ENCODE peak calls at places on chromosomes 1 and 21, in eight cellular contexts. One of them, this sample, is unnamed.

GRCh38 chr1:32957017-32957416 is 7.6 kb downstream of the RNF19B start:
- ATAC-seq in naive B cell: no peak
- ATAC-seq in A549: no peak
- ATAC-seq in psoas muscle: no peak
- ATAC-seq in stimulated activated naive CD8-positive, alpha-beta T cell treated with anti-CD3 and anti-CD28 coated beads, Interleukin-15, Interleukin-2, amounts not matched to agents 100 U/mL and 50 U/mL, for 24 hours: no peak
- ATAC-seq in stimulated activated effector memory CD8-positive, alpha-beta T cell treated with anti-CD3 and anti-CD28 coated beads, Interleukin-12 subunit alpha, Interleukin-12 subunit beta, amount 100 ng/mL, for 72 hours: no peak
- ATAC-seq in activated naive CD8-positive, alpha-beta T cell treated with anti-CD3 and anti-CD28 coated beads, Interleukin-2, amount 10 ng/mL, durations not matched to agents 7 days and 5 days: no peak
- ATAC-seq in T-cell: no peak
- ATAC-seq in this sample: no peak

GRCh38 chr1:204837440-204838084 is 33.1 kb upstream of the NFASC start:
- ATAC-seq in stimulated activated naive CD8-positive, alpha-beta T cell treated with anti-CD3 and anti-CD28 coated beads, Interleukin-15, Interleukin-2, amounts not matched to agents 100 U/mL and 50 U/mL, for 24 hours: no peak
- ATAC-seq in naive B cell: no peak
- ATAC-seq in stimulated activated effector memory CD8-positive, alpha-beta T cell treated with anti-CD3 and anti-CD28 coated beads, Interleukin-12 subunit alpha, Interleukin-12 subunit beta, amount 100 ng/mL, for 72 hours: no peak
- ATAC-seq in psoas muscle: no peak
- ATAC-seq in T-cell: no peak
- ATAC-seq in activated naive CD8-positive, alpha-beta T cell treated with anti-CD3 and anti-CD28 coated beads, Interleukin-2, amount 10 ng/mL, durations not matched to agents 7 days and 5 days: no peak
- ATAC-seq in A549: peak
- ATAC-seq in this sample: peak

GRCh38 chr1:220962031-220962751 is 82.9 kb downstream of the HLX start:
- ATAC-seq in activated naive CD8-positive, alpha-beta T cell treated with anti-CD3 and anti-CD28 coated beads, Interleukin-2, amount 10 ng/mL, durations not matched to agents 7 days and 5 days: no peak
- ATAC-seq in stimulated activated effector memory CD8-positive, alpha-beta T cell treated with anti-CD3 and anti-CD28 coated beads, Interleukin-12 subunit alpha, Interleukin-12 subunit beta, amount 100 ng/mL, for 72 hours: no peak
- ATAC-seq in T-cell: no peak
- ATAC-seq in stimulated activated naive CD8-positive, alpha-beta T cell treated with anti-CD3 and anti-CD28 coated beads, Interleukin-15, Interleukin-2, amounts not matched to agents 100 U/mL and 50 U/mL, for 24 hours: no peak
- ATAC-seq in psoas muscle: peak
- ATAC-seq in naive B cell: no peak
- ATAC-seq in A549: peak
- ATAC-seq in this sample: no peak

GRCh38 chr1:18931731-18932130 is 24.7 kb downstream of the IFFO2 start:
- ATAC-seq in activated naive CD8-positive, alpha-beta T cell treated with anti-CD3 and anti-CD28 coated beads, Interleukin-2, amount 10 ng/mL, durations not matched to agents 7 days and 5 days: no peak
- ATAC-seq in stimulated activated naive CD8-positive, alpha-beta T cell treated with anti-CD3 and anti-CD28 coated beads, Interleukin-15, Interleukin-2, amounts not matched to agents 100 U/mL and 50 U/mL, for 24 hours: no peak
- ATAC-seq in naive B cell: no peak
- ATAC-seq in psoas muscle: no peak
- ATAC-seq in A549: no peak
- ATAC-seq in stimulated activated effector memory CD8-positive, alpha-beta T cell treated with anti-CD3 and anti-CD28 coated beads, Interleukin-12 subunit alpha, Interleukin-12 subunit beta, amount 100 ng/mL, for 72 hours: no peak
- ATAC-seq in T-cell: no peak
- ATAC-seq in this sample: no peak

GRCh38 chr1:234997201-234998173 is 131.2 kb downstream of the TOMM20 start:
- ATAC-seq in stimulated activated effector memory CD8-positive, alpha-beta T cell treated with anti-CD3 and anti-CD28 coated beads, Interleukin-12 subunit alpha, Interleukin-12 subunit beta, amount 100 ng/mL, for 72 hours: no peak
- ATAC-seq in stimulated activated naive CD8-positive, alpha-beta T cell treated with anti-CD3 and anti-CD28 coated beads, Interleukin-15, Interleukin-2, amounts not matched to agents 100 U/mL and 50 U/mL, for 24 hours: no peak
- ATAC-seq in A549: peak
- ATAC-seq in activated naive CD8-positive, alpha-beta T cell treated with anti-CD3 and anti-CD28 coated beads, Interleukin-2, amount 10 ng/mL, durations not matched to agents 7 days and 5 days: no peak
- ATAC-seq in psoas muscle: peak
- ATAC-seq in naive B cell: no peak
- ATAC-seq in T-cell: no peak
- ATAC-seq in this sample: peak

GRCh38 chr1:20318971-20319370 is 28.3 kb downstream of the VWA5B1 start:
- ATAC-seq in psoas muscle: no peak
- ATAC-seq in activated naive CD8-positive, alpha-beta T cell treated with anti-CD3 and anti-CD28 coated beads, Interleukin-2, amount 10 ng/mL, durations not matched to agents 7 days and 5 days: no peak
- ATAC-seq in A549: no peak
- ATAC-seq in stimulated activated naive CD8-positive, alpha-beta T cell treated with anti-CD3 and anti-CD28 coated beads, Interleukin-15, Interleukin-2, amounts not matched to agents 100 U/mL and 50 U/mL, for 24 hours: no peak
- ATAC-seq in T-cell: no peak
- ATAC-seq in naive B cell: no peak
- ATAC-seq in stimulated activated effector memory CD8-positive, alpha-beta T cell treated with anti-CD3 and anti-CD28 coated beads, Interleukin-12 subunit alpha, Interleukin-12 subunit beta, amount 100 ng/mL, for 72 hours: no peak
- ATAC-seq in this sample: no peak

GRCh38 chr1:174875306-174875705 is 124.4 kb upstream of the CACYBP start:
- ATAC-seq in stimulated activated naive CD8-positive, alpha-beta T cell treated with anti-CD3 and anti-CD28 coated beads, Interleukin-15, Interleukin-2, amounts not matched to agents 100 U/mL and 50 U/mL, for 24 hours: no peak
- ATAC-seq in A549: no peak
- ATAC-seq in T-cell: no peak
- ATAC-seq in naive B cell: no peak
- ATAC-seq in activated naive CD8-positive, alpha-beta T cell treated with anti-CD3 and anti-CD28 coated beads, Interleukin-2, amount 10 ng/mL, durations not matched to agents 7 days and 5 days: no peak
- ATAC-seq in psoas muscle: no peak
- ATAC-seq in stimulated activated effector memory CD8-positive, alpha-beta T cell treated with anti-CD3 and anti-CD28 coated beads, Interleukin-12 subunit alpha, Interleukin-12 subunit beta, amount 100 ng/mL, for 72 hours: no peak
- ATAC-seq in this sample: peak

GRCh38 chr21:32392299-32392879 is 423 bp downstream of the URB1 start:
- ATAC-seq in stimulated activated naive CD8-positive, alpha-beta T cell treated with anti-CD3 and anti-CD28 coated beads, Interleukin-15, Interleukin-2, amounts not matched to agents 100 U/mL and 50 U/mL, for 24 hours: no peak
- ATAC-seq in A549: peak
- ATAC-seq in psoas muscle: peak
- ATAC-seq in T-cell: no peak
- ATAC-seq in stimulated activated effector memory CD8-positive, alpha-beta T cell treated with anti-CD3 and anti-CD28 coated beads, Interleukin-12 subunit alpha, Interleukin-12 subunit beta, amount 100 ng/mL, for 72 hours: peak
- ATAC-seq in activated naive CD8-positive, alpha-beta T cell treated with anti-CD3 and anti-CD28 coated beads, Interleukin-2, amount 10 ng/mL, durations not matched to agents 7 days and 5 days: peak
- ATAC-seq in naive B cell: peak
- ATAC-seq in this sample: peak

GRCh38 chr1:216686860-216687545 is 36.2 kb downstream of the ESRRG start:
- ATAC-seq in psoas muscle: no peak
- ATAC-seq in T-cell: no peak
- ATAC-seq in stimulated activated effector memory CD8-positive, alpha-beta T cell treated with anti-CD3 and anti-CD28 coated beads, Interleukin-12 subunit alpha, Interleukin-12 subunit beta, amount 100 ng/mL, for 72 hours: no peak
- ATAC-seq in naive B cell: no peak
- ATAC-seq in activated naive CD8-positive, alpha-beta T cell treated with anti-CD3 and anti-CD28 coated beads, Interleukin-2, amount 10 ng/mL, durations not matched to agents 7 days and 5 days: no peak
- ATAC-seq in stimulated activated naive CD8-positive, alpha-beta T cell treated with anti-CD3 and anti-CD28 coated beads, Interleukin-15, Interleukin-2, amounts not matched to agents 100 U/mL and 50 U/mL, for 24 hours: no peak
- ATAC-seq in A549: no peak
- ATAC-seq in this sample: no peak

GRCh38 chr1:160971618-160972056 is 17.0 kb upstream of the ITLN2 start:
- ATAC-seq in psoas muscle: no peak
- ATAC-seq in T-cell: no peak
- ATAC-seq in stimulated activated effector memory CD8-positive, alpha-beta T cell treated with anti-CD3 and anti-CD28 coated beads, Interleukin-12 subunit alpha, Interleukin-12 subunit beta, amount 100 ng/mL, for 72 hours: peak
- ATAC-seq in naive B cell: no peak
- ATAC-seq in stimulated activated naive CD8-positive, alpha-beta T cell treated with anti-CD3 and anti-CD28 coated beads, Interleukin-15, Interleukin-2, amounts not matched to agents 100 U/mL and 50 U/mL, for 24 hours: peak
- ATAC-seq in activated naive CD8-positive, alpha-beta T cell treated with anti-CD3 and anti-CD28 coated beads, Interleukin-2, amount 10 ng/mL, durations not matched to agents 7 days and 5 days: peak
- ATAC-seq in A549: no peak
- ATAC-seq in this sample: peak

GRCh38 chr1:201275266-201275666 is 8.0 kb upstream of the PKP1 start:
- ATAC-seq in stimulated activated naive CD8-positive, alpha-beta T cell treated with anti-CD3 and anti-CD28 coated beads, Interleukin-15, Interleukin-2, amounts not matched to agents 100 U/mL and 50 U/mL, for 24 hours: peak
- ATAC-seq in stimulated activated effector memory CD8-positive, alpha-beta T cell treated with anti-CD3 and anti-CD28 coated beads, Interleukin-12 subunit alpha, Interleukin-12 subunit beta, amount 100 ng/mL, for 72 hours: no peak
- ATAC-seq in psoas muscle: peak
- ATAC-seq in T-cell: no peak
- ATAC-seq in naive B cell: no peak
- ATAC-seq in activated naive CD8-positive, alpha-beta T cell treated with anti-CD3 and anti-CD28 coated beads, Interleukin-2, amount 10 ng/mL, durations not matched to agents 7 days and 5 days: no peak
- ATAC-seq in A549: peak
- ATAC-seq in this sample: peak

GRCh38 chr21:15397258-15397657 is 332.5 kb upstream of the NRIP1 start:
- ATAC-seq in stimulated activated naive CD8-positive, alpha-beta T cell treated with anti-CD3 and anti-CD28 coated beads, Interleukin-15, Interleukin-2, amounts not matched to agents 100 U/mL and 50 U/mL, for 24 hours: no peak
- ATAC-seq in T-cell: no peak
- ATAC-seq in A549: no peak
- ATAC-seq in naive B cell: no peak
- ATAC-seq in stimulated activated effector memory CD8-positive, alpha-beta T cell treated with anti-CD3 and anti-CD28 coated beads, Interleukin-12 subunit alpha, Interleukin-12 subunit beta, amount 100 ng/mL, for 72 hours: no peak
- ATAC-seq in activated naive CD8-positive, alpha-beta T cell treated with anti-CD3 and anti-CD28 coated beads, Interleukin-2, amount 10 ng/mL, durations not matched to agents 7 days and 5 days: no peak
- ATAC-seq in psoas muscle: no peak
- ATAC-seq in this sample: no peak

GRCh38 chr1:48848035-48848434 is 71.3 kb upstream of the BEND5 start:
- ATAC-seq in A549: no peak
- ATAC-seq in psoas muscle: no peak
- ATAC-seq in stimulated activated naive CD8-positive, alpha-beta T cell treated with anti-CD3 and anti-CD28 coated beads, Interleukin-15, Interleukin-2, amounts not matched to agents 100 U/mL and 50 U/mL, for 24 hours: no peak
- ATAC-seq in activated naive CD8-positive, alpha-beta T cell treated with anti-CD3 and anti-CD28 coated beads, Interleukin-2, amount 10 ng/mL, durations not matched to agents 7 days and 5 days: no peak
- ATAC-seq in naive B cell: no peak
- ATAC-seq in T-cell: no peak
- ATAC-seq in stimulated activated effector memory CD8-positive, alpha-beta T cell treated with anti-CD3 and anti-CD28 coated beads, Interleukin-12 subunit alpha, Interleukin-12 subunit beta, amount 100 ng/mL, for 72 hours: no peak
- ATAC-seq in this sample: no peak

GRCh38 chr21:15257646-15258045 is 192.8 kb upstream of the NRIP1 start:
- ATAC-seq in T-cell: no peak
- ATAC-seq in stimulated activated effector memory CD8-positive, alpha-beta T cell treated with anti-CD3 and anti-CD28 coated beads, Interleukin-12 subunit alpha, Interleukin-12 subunit beta, amount 100 ng/mL, for 72 hours: no peak
- ATAC-seq in A549: no peak
- ATAC-seq in psoas muscle: no peak
- ATAC-seq in activated naive CD8-positive, alpha-beta T cell treated with anti-CD3 and anti-CD28 coated beads, Interleukin-2, amount 10 ng/mL, durations not matched to agents 7 days and 5 days: no peak
- ATAC-seq in stimulated activated naive CD8-positive, alpha-beta T cell treated with anti-CD3 and anti-CD28 coated beads, Interleukin-15, Interleukin-2, amounts not matched to agents 100 U/mL and 50 U/mL, for 24 hours: no peak
- ATAC-seq in naive B cell: no peak
- ATAC-seq in this sample: no peak

GRCh38 chr21:34531399-34531798 is 19.4 kb upstream of the KCNE1 start:
- ATAC-seq in naive B cell: no peak
- ATAC-seq in psoas muscle: no peak
- ATAC-seq in A549: no peak
- ATAC-seq in stimulated activated naive CD8-positive, alpha-beta T cell treated with anti-CD3 and anti-CD28 coated beads, Interleukin-15, Interleukin-2, amounts not matched to agents 100 U/mL and 50 U/mL, for 24 hours: no peak
- ATAC-seq in activated naive CD8-positive, alpha-beta T cell treated with anti-CD3 and anti-CD28 coated beads, Interleukin-2, amount 10 ng/mL, durations not matched to agents 7 days and 5 days: no peak
- ATAC-seq in stimulated activated effector memory CD8-positive, alpha-beta T cell treated with anti-CD3 and anti-CD28 coated beads, Interleukin-12 subunit alpha, Interleukin-12 subunit beta, amount 100 ng/mL, for 72 hours: no peak
- ATAC-seq in T-cell: no peak
- ATAC-seq in this sample: no peak

GRCh38 chr1:203405703-203406430 is 54.9 kb upstream of the FMOD start:
- ATAC-seq in stimulated activated effector memory CD8-positive, alpha-beta T cell treated with anti-CD3 and anti-CD28 coated beads, Interleukin-12 subunit alpha, Interleukin-12 subunit beta, amount 100 ng/mL, for 72 hours: no peak
- ATAC-seq in T-cell: no peak
- ATAC-seq in stimulated activated naive CD8-positive, alpha-beta T cell treated with anti-CD3 and anti-CD28 coated beads, Interleukin-15, Interleukin-2, amounts not matched to agents 100 U/mL and 50 U/mL, for 24 hours: no peak
- ATAC-seq in psoas muscle: no peak
- ATAC-seq in naive B cell: no peak
- ATAC-seq in activated naive CD8-positive, alpha-beta T cell treated with anti-CD3 and anti-CD28 coated beads, Interleukin-2, amount 10 ng/mL, durations not matched to agents 7 days and 5 days: no peak
- ATAC-seq in A549: no peak
- ATAC-seq in this sample: no peak

GRCh38 chr1:22122273-22123070 is 20.4 kb downstream of the WNT4 start:
- ATAC-seq in stimulated activated effector memory CD8-positive, alpha-beta T cell treated with anti-CD3 and anti-CD28 coated beads, Interleukin-12 subunit alpha, Interleukin-12 subunit beta, amount 100 ng/mL, for 72 hours: no peak
- ATAC-seq in naive B cell: no peak
- ATAC-seq in activated naive CD8-positive, alpha-beta T cell treated with anti-CD3 and anti-CD28 coated beads, Interleukin-2, amount 10 ng/mL, durations not matched to agents 7 days and 5 days: no peak
- ATAC-seq in A549: no peak
- ATAC-seq in psoas muscle: no peak
- ATAC-seq in stimulated activated naive CD8-positive, alpha-beta T cell treated with anti-CD3 and anti-CD28 coated beads, Interleukin-15, Interleukin-2, amounts not matched to agents 100 U/mL and 50 U/mL, for 24 hours: no peak
- ATAC-seq in T-cell: no peak
- ATAC-seq in this sample: peak

GRCh38 chr1:179091691-179092165 is 9.9 kb downstream of the TOR3A start:
- ATAC-seq in stimulated activated effector memory CD8-positive, alpha-beta T cell treated with anti-CD3 and anti-CD28 coated beads, Interleukin-12 subunit alpha, Interleukin-12 subunit beta, amount 100 ng/mL, for 72 hours: no peak
- ATAC-seq in psoas muscle: peak
- ATAC-seq in A549: peak
- ATAC-seq in activated naive CD8-positive, alpha-beta T cell treated with anti-CD3 and anti-CD28 coated beads, Interleukin-2, amount 10 ng/mL, durations not matched to agents 7 days and 5 days: no peak
- ATAC-seq in T-cell: no peak
- ATAC-seq in naive B cell: no peak
- ATAC-seq in stimulated activated naive CD8-positive, alpha-beta T cell treated with anti-CD3 and anti-CD28 coated beads, Interleukin-15, Interleukin-2, amounts not matched to agents 100 U/mL and 50 U/mL, for 24 hours: no peak
- ATAC-seq in this sample: no peak

GRCh38 chr1:67722292-67722944 is 37.4 kb downstream of the GADD45A start:
- ATAC-seq in T-cell: no peak
- ATAC-seq in stimulated activated naive CD8-positive, alpha-beta T cell treated with anti-CD3 and anti-CD28 coated beads, Interleukin-15, Interleukin-2, amounts not matched to agents 100 U/mL and 50 U/mL, for 24 hours: no peak
- ATAC-seq in activated naive CD8-positive, alpha-beta T cell treated with anti-CD3 and anti-CD28 coated beads, Interleukin-2, amount 10 ng/mL, durations not matched to agents 7 days and 5 days: no peak
- ATAC-seq in psoas muscle: no peak
- ATAC-seq in naive B cell: no peak
- ATAC-seq in stimulated activated effector memory CD8-positive, alpha-beta T cell treated with anti-CD3 and anti-CD28 coated beads, Interleukin-12 subunit alpha, Interleukin-12 subunit beta, amount 100 ng/mL, for 72 hours: no peak
- ATAC-seq in A549: no peak
- ATAC-seq in this sample: no peak

GRCh38 chr21:36753556-36753955 is 54.6 kb downstream of the SIM2 start:
- ATAC-seq in stimulated activated naive CD8-positive, alpha-beta T cell treated with anti-CD3 and anti-CD28 coated beads, Interleukin-15, Interleukin-2, amounts not matched to agents 100 U/mL and 50 U/mL, for 24 hours: no peak
- ATAC-seq in psoas muscle: no peak
- ATAC-seq in stimulated activated effector memory CD8-positive, alpha-beta T cell treated with anti-CD3 and anti-CD28 coated beads, Interleukin-12 subunit alpha, Interleukin-12 subunit beta, amount 100 ng/mL, for 72 hours: no peak
- ATAC-seq in activated naive CD8-positive, alpha-beta T cell treated with anti-CD3 and anti-CD28 coated beads, Interleukin-2, amount 10 ng/mL, durations not matched to agents 7 days and 5 days: no peak
- ATAC-seq in A549: peak
- ATAC-seq in T-cell: no peak
- ATAC-seq in naive B cell: no peak
- ATAC-seq in this sample: no peak

GRCh38 chr1:228697209-228698016 is 37.9 kb upstream of the RHOU start:
- ATAC-seq in psoas muscle: no peak
- ATAC-seq in activated naive CD8-positive, alpha-beta T cell treated with anti-CD3 and anti-CD28 coated beads, Interleukin-2, amount 10 ng/mL, durations not matched to agents 7 days and 5 days: no peak
- ATAC-seq in stimulated activated effector memory CD8-positive, alpha-beta T cell treated with anti-CD3 and anti-CD28 coated beads, Interleukin-12 subunit alpha, Interleukin-12 subunit beta, amount 100 ng/mL, for 72 hours: peak
- ATAC-seq in A549: no peak
- ATAC-seq in T-cell: no peak
- ATAC-seq in stimulated activated naive CD8-positive, alpha-beta T cell treated with anti-CD3 and anti-CD28 coated beads, Interleukin-15, Interleukin-2, amounts not matched to agents 100 U/mL and 50 U/mL, for 24 hours: no peak
- ATAC-seq in naive B cell: no peak
- ATAC-seq in this sample: no peak

GRCh38 chr1:5430911-5431310 is 561.3 kb downstream of the NPHP4 start:
- ATAC-seq in activated naive CD8-positive, alpha-beta T cell treated with anti-CD3 and anti-CD28 coated beads, Interleukin-2, amount 10 ng/mL, durations not matched to agents 7 days and 5 days: no peak
- ATAC-seq in psoas muscle: no peak
- ATAC-seq in stimulated activated naive CD8-positive, alpha-beta T cell treated with anti-CD3 and anti-CD28 coated beads, Interleukin-15, Interleukin-2, amounts not matched to agents 100 U/mL and 50 U/mL, for 24 hours: no peak
- ATAC-seq in naive B cell: no peak
- ATAC-seq in T-cell: no peak
- ATAC-seq in stimulated activated effector memory CD8-positive, alpha-beta T cell treated with anti-CD3 and anti-CD28 coated beads, Interleukin-12 subunit alpha, Interleukin-12 subunit beta, amount 100 ng/mL, for 72 hours: no peak
- ATAC-seq in A549: no peak
- ATAC-seq in this sample: no peak

GRCh38 chr1:43256675-43257570 is 12.9 kb upstream of the TMEM125 start:
- ATAC-seq in stimulated activated effector memory CD8-positive, alpha-beta T cell treated with anti-CD3 and anti-CD28 coated beads, Interleukin-12 subunit alpha, Interleukin-12 subunit beta, amount 100 ng/mL, for 72 hours: no peak
- ATAC-seq in naive B cell: no peak
- ATAC-seq in T-cell: no peak
- ATAC-seq in A549: no peak
- ATAC-seq in activated naive CD8-positive, alpha-beta T cell treated with anti-CD3 and anti-CD28 coated beads, Interleukin-2, amount 10 ng/mL, durations not matched to agents 7 days and 5 days: no peak
- ATAC-seq in stimulated activated naive CD8-positive, alpha-beta T cell treated with anti-CD3 and anti-CD28 coated beads, Interleukin-15, Interleukin-2, amounts not matched to agents 100 U/mL and 50 U/mL, for 24 hours: no peak
- ATAC-seq in psoas muscle: no peak
- ATAC-seq in this sample: peak

GRCh38 chr1:211711313-211711712 is 35.9 kb upstream of the NEK2 start:
- ATAC-seq in psoas muscle: no peak
- ATAC-seq in stimulated activated naive CD8-positive, alpha-beta T cell treated with anti-CD3 and anti-CD28 coated beads, Interleukin-15, Interleukin-2, amounts not matched to agents 100 U/mL and 50 U/mL, for 24 hours: no peak
- ATAC-seq in A549: no peak
- ATAC-seq in activated naive CD8-positive, alpha-beta T cell treated with anti-CD3 and anti-CD28 coated beads, Interleukin-2, amount 10 ng/mL, durations not matched to agents 7 days and 5 days: no peak
- ATAC-seq in naive B cell: no peak
- ATAC-seq in stimulated activated effector memory CD8-positive, alpha-beta T cell treated with anti-CD3 and anti-CD28 coated beads, Interleukin-12 subunit alpha, Interleukin-12 subunit beta, amount 100 ng/mL, for 72 hours: no peak
- ATAC-seq in T-cell: no peak
- ATAC-seq in this sample: no peak